ENCODE peak calls at places on chromosomes 16 and 17, in ten cellular contexts. U is CD8-positive, alpha-beta T cell; R is upper lobe of right lung; Y is nephron progenitor cell; E is thoracic aorta; K is Calu3; M is left ventricle myocardium inferior; C is Peyer's patch; V is activated B cell treated with CpG ODN at 0.5 μM for 24 hours; H is astrocyte of the cerebellum. N is an unnamed sample.

GRCh38 chr16:89242795-89243200 is 25.3 kb downstream of the ZNF778 start:
- DNase-seq in C (no peak), Y (no peak), U (no peak), M (no peak), H (no peak), R (no peak), V (no peak), E (no peak), K (no peak), N (peak)

GRCh38 chr16:19696312-19696711 is 21.7 kb downstream of the KNOP1 start:
- DNase-seq in E (peak), R (peak), H (peak), Y (no peak), M (peak), U (peak), K (peak), C (peak), V (no peak), N (no peak)

GRCh38 chr17:35094902-35095301 is 24.8 kb downstream of the RAD51D start:
- DNase-seq in K (peak), R (no peak), C (no peak), H (peak), Y (no peak), M (no peak), U (no peak), E (no peak), V (no peak), N (no peak)

GRCh38 chr17:81479672-81480071 is 32.9 kb downstream of the ACTG1 start:
- DNase-seq in E (no peak), C (no peak), M (no peak), V (no peak), Y (no peak), K (no peak), H (no peak), R (no peak), U (no peak), N (no peak)

GRCh38 chr17:45688353-45688752 is 95.8 kb upstream of the CRHR1 start:
- DNase-seq in M (no peak), U (no peak), V (no peak), Y (no peak), R (no peak), C (no peak), K (no peak), E (no peak), H (no peak), N (no peak)

GRCh38 chr16:11503566-11503965 is 83.2 kb downstream of the LITAF start:
- DNase-seq in H (no peak), R (no peak), E (no peak), C (no peak), K (no peak), M (no peak), U (no peak), Y (no peak), V (no peak), N (no peak)

GRCh38 chr16:78784773-78785172 is 685.3 kb downstream of the WWOX start:
- DNase-seq in R (no peak), M (no peak), C (no peak), V (no peak), K (no peak), Y (no peak), U (no peak), H (no peak), E (no peak), N (no peak)

GRCh38 chr16:143456-143855 is 5.0 kb upstream of the NPRL3 start:
- DNase-seq in C (no peak), R (no peak), Y (no peak), V (no peak), M (no peak), K (no peak), H (no peak), U (no peak), E (no peak), N (no peak)

GRCh38 chr16:73064227-73064995 is 16.5 kb upstream of the ZFHX3 start:
- DNase-seq in K (no peak), E (no peak), M (peak), Y (no peak), C (peak), R (no peak), U (no peak), V (no peak), H (no peak), N (peak)

GRCh38 chr17:47704781-47705180 is 10.8 kb downstream of the TBKBP1 start:
- DNase-seq in C (no peak), Y (no peak), K (no peak), V (no peak), E (no peak), H (no peak), U (no peak), R (peak), M (no peak), N (no peak)

DNA sequence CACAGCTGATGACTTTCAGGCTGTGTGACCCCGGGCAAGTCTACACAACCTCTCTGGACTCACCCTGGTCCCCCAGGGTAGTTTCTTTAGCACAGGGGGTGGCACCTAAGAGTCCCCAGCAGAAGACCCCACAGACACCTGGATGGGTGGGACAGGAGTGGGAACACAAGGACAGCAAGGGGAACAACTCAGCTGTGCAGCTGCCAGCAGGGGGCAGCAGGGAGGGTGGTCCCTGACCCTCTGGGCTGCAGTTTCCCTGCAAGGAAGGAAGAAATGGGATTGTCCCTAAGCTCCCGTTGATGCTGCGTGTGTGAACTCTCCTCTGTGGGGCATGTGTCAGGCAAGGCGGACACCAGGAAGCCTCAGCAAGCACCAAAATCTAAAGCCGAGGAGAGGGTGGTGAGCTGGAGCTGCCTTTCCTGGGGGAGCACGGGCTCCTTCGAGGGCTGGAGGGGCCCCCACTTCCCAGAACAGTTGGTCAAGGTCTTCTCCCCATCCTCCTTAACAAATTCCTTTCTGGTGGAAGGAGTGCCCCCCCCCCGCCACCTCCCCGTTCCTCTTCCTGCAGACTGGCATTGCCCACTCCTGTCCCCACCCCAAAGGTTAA is 24.1 kb upstream of the CDH5 start:
- DNase-seq in E (no peak), C (no peak), R (peak), H (no peak), K (peak), U (no peak), M (no peak), Y (peak), V (no peak), N (peak)
- TF ChIP-seq CTCF in E (peak), C (peak), R (peak), H (peak), K (peak), U (peak), M (peak), Y (peak), V (no peak), N (peak)

GRCh38 chr16:48829361-48829760 is 219.4 kb upstream of the N4BP1 start:
- DNase-seq in K (no peak), C (no peak), E (no peak), V (no peak), U (no peak), M (no peak), Y (no peak), H (no peak), R (no peak), N (no peak)
- TF ChIP-seq CTCF in K (no peak), C (no peak), E (no peak), V (no peak), U (no peak), M (no peak), Y (no peak), H (no peak), R (no peak), N (no peak)

GRCh38 chr16:30958164-30959083 is 870 bp downstream of the SETD1A start:
- DNase-seq in K (peak), M (peak), R (peak), C (peak), H (no peak), U (peak), V (no peak), E (no peak), Y (no peak), N (peak)

GRCh38 chr16:30953511-30954124 is 3.9 kb upstream of the SETD1A start:
- DNase-seq in K (peak), M (no peak), V (peak), Y (peak), H (peak), E (no peak), R (peak), U (peak), C (peak), N (peak)

GRCh38 chr16:30957456-30958163 is at the start of gene SETD1A:
- DNase-seq in V (peak), H (peak), C (peak), K (peak), R (peak), Y (peak), M (peak), E (peak), U (peak), N (peak)

GRCh38 chr16:30954993-30955392 is 2.6 kb upstream of the SETD1A start:
- DNase-seq in R (no peak), Y (no peak), K (no peak), C (no peak), V (no peak), U (no peak), E (no peak), H (no peak), M (no peak), N (no peak)

DNA sequence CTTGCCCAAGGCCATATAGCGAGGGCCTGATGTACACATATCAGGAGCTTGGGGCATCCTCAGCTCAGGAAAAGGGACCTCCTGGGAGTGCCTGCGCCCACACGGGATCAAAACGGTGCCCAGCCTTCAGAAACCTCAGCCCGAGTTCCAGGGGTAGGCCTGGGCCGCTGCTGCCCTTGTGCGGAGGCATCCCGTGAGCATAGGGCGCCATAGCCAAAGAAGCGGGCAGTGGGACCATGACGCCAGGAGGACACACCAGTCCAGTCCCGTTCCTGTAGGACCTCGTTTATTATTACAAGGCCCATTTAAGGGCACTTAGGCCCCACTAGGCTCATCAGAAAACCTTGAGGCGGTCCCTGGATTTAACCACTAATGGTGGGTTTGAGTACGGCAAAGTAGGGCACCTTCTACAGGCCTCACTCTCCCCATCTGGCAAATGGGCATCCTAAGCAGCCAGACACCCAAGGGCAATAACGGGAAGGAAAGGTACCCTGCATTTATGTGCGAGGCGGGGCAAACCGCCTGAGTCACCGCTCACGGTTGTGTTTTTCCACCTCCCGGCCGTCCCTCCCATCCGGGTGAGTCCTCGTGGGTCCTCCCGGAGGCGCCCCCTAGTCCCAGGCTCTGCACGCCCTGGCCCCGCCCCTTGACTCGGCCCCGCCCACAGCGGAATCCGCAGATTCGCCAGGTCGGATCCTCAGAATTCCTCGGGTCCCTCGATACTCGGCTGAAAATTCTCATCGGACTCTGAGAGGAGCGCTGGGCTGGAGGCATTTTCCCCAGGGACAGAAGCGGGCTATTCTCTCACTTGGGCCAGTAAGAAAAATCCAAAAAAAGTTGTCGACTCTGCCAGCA is 726 bp upstream of the SETD1A start:
- DNase-seq in U (peak), H (peak), M (peak), Y (peak), E (peak), R (peak), K (peak), V (peak), C (peak), N (peak)
- TF ChIP-seq CTCF in U (no peak), H (peak), M (no peak), Y (no peak), E (no peak), R (peak), K (no peak), V (no peak), C (no peak), N (peak)

GRCh38 chr17:78828470-78829185 is 12.0 kb downstream of the USP36 start:
- DNase-seq in C (no peak), K (peak), Y (no peak), R (no peak), V (no peak), H (no peak), U (no peak), M (no peak), E (no peak), N (peak)
- TF ChIP-seq CTCF in C (no peak), K (no peak), Y (no peak), R (no peak), V (no peak), H (peak), U (no peak), M (no peak), E (no peak), N (peak)